ENCODE peak calls at places on chromosomes 3 and 15, in six cellular contexts. D, M, U, V, S and L are unnamed samples.
A peak's percentile ranks its signal among the peaks of the same experiment; 100 is the strongest.

GRCh38 chr3:127988770-127989518 is 63.3 kb upstream of the SEC61A1 start:
- DNase-seq in S (no peak), V (no peak), U (no peak), M (no peak), D (no peak), L (no peak)

GRCh38 chr3:196016485-196016884 is 65.4 kb downstream of the TFRC start:
- DNase-seq in D (no peak), S (peak; percentile 18), U (peak; percentile 41), V (peak; percentile 82), M (no peak), L (no peak)

GRCh38 chr3:16675805-16676204 is 70.6 kb upstream of the DAZL start:
- DNase-seq in U (no peak), V (no peak), D (no peak), S (no peak), M (no peak), L (no peak)

GRCh38 chr15:88178631-88179030 is 77.9 kb downstream of the NTRK3 start:
- DNase-seq in D (no peak), U (no peak), V (no peak), S (no peak), M (no peak), L (no peak)

GRCh38 chr3:118809696-118810498 is 224.7 kb downstream of the IGSF11 start:
- DNase-seq in S (no peak), M (no peak), D (no peak), U (no peak), V (no peak), L (no peak)

GRCh38 chr3:150359381-150359780 is 48.7 kb upstream of the TSC22D2 start:
- DNase-seq in S (no peak), V (peak; percentile 39), M (no peak), U (no peak), D (no peak), L (no peak)

GRCh38 chr15:77904901-77905300 is 172.6 kb downstream of the TBC1D2B start:
- DNase-seq in V (no peak), S (no peak), M (no peak), D (no peak), U (no peak), L (no peak)

GRCh38 chr3:128971421-128971820 is 22.5 kb downstream of the CFAP92 start:
- DNase-seq in V (peak; percentile 34), S (no peak), M (no peak), D (no peak), U (no peak), L (no peak)

GRCh38 chr15:55897560-55898336 is 95.7 kb downstream of the NEDD4 start:
- DNase-seq in V (peak; percentile 52), U (no peak), M (peak; percentile 51), S (no peak), D (no peak), L (no peak)

GRCh38 chr3:111720681-111721380 is 125.7 kb upstream of the ZBED2 start:
- DNase-seq in U (no peak), D (no peak), V (no peak), M (no peak), S (no peak), L (no peak)

GRCh38 chr15:85950101-85950500 is 129.6 kb upstream of the AGBL1 start:
- DNase-seq in D (no peak), V (no peak), M (no peak), U (no peak), S (no peak), L (no peak)

GRCh38 chr3:189237516-189237915 is 65.7 kb downstream of the TPRG1 start:
- DNase-seq in M (no peak), S (no peak), D (no peak), U (no peak), V (no peak), L (no peak)

GRCh38 chr3:129602730-129603560 is 3.5 kb downstream of the PLXND1 start:
- DNase-seq in V (peak; percentile 93), U (peak; percentile 74), S (peak; percentile 77), M (no peak), D (peak; percentile 82), L (no peak)

GRCh38 chr3:127794972-127795371 is 27.3 kb downstream of the MGLL start:
- DNase-seq in V (no peak), D (no peak), M (no peak), S (no peak), U (no peak), L (no peak)

GRCh38 chr3:10602769-10603768 is 97.7 kb upstream of the ATP2B2 start:
- DNase-seq in V (no peak), S (no peak), M (no peak), U (no peak), D (no peak), L (no peak)

GRCh38 chr3:172512363-172512762 is 10.9 kb downstream of the TNFSF10 start:
- DNase-seq in V (peak; percentile 52), M (peak; percentile 45), S (no peak), U (no peak), D (peak; percentile 86), L (no peak)

GRCh38 chr15:63476229-63476632 is 28.2 kb upstream of the USP3 start:
- DNase-seq in V (peak; percentile 97), D (no peak), U (peak; percentile 95), S (peak; percentile 77), M (no peak), L (peak; percentile 99)

GRCh38 chr15:63186065-63186464 is 3.3 kb upstream of the RAB8B start:
- DNase-seq in M (no peak), V (no peak), S (no peak), D (no peak), U (peak; percentile 51), L (no peak)

GRCh38 chr15:51367322-51367976 is 26.0 kb downstream of the GLDN start:
- DNase-seq in U (no peak), D (no peak), S (no peak), V (no peak), M (peak; percentile 55), L (no peak)

GRCh38 chr15:58952751-58953150 is 19.3 kb upstream of the SLTM start:
- DNase-seq in M (no peak), S (no peak), V (no peak), D (no peak), U (no peak), L (no peak)

GRCh38 chr3:53192608-53193007 is 31.6 kb downstream of the PRKCD start:
- DNase-seq in S (no peak), D (peak; percentile 48), U (no peak), M (no peak), V (no peak), L (no peak)

GRCh38 chr3:50574280-50574831 is 5.0 kb downstream of the HEMK1 start:
- DNase-seq in U (no peak), V (no peak), S (no peak), M (no peak), D (no peak), L (no peak)

GRCh38 chr15:76057332-76058000 is 2.3 kb upstream of the TMEM266 start:
- DNase-seq in D (no peak), U (no peak), S (peak; percentile 1), V (peak; percentile 16), M (peak; percentile 28), L (no peak)

GRCh38 chr15:35206060-35206675 is 121.1 kb upstream of the NANOGP8 start:
- DNase-seq in S (no peak), V (peak; percentile 18), D (no peak), U (no peak), M (no peak), L (no peak)

GRCh38 chr3:64935995-64936394 is 248.2 kb upstream of the ADAMTS9 start:
- DNase-seq in V (no peak), D (no peak), S (no peak), U (no peak), M (no peak), L (no peak)

GRCh38 chr3:183870563-183870962 is 14.1 kb downstream of the PARL start:
- DNase-seq in M (no peak), U (no peak), S (no peak), V (no peak), D (no peak), L (no peak)

GRCh38 chr3:183878071-183878470 is 6.6 kb downstream of the PARL start:
- DNase-seq in V (no peak), M (no peak), D (no peak), U (no peak), S (no peak), L (no peak)

GRCh38 chr3:183868804-183869203 is 15.9 kb downstream of the PARL start:
- DNase-seq in U (no peak), V (no peak), S (no peak), M (no peak), D (no peak), L (no peak)

GRCh38 chr3:183871541-183871940 is 13.1 kb downstream of the PARL start:
- DNase-seq in M (no peak), V (no peak), D (no peak), S (no peak), U (no peak), L (no peak)

GRCh38 chr3:183873986-183874385 is 10.7 kb downstream of the PARL start:
- DNase-seq in S (no peak), M (no peak), D (no peak), V (no peak), U (no peak), L (no peak)
- H3K4me3 ChIP-seq in S (no peak overlapping the region), M (no peak overlapping the region), D (no peak overlapping the region), V (no peak overlapping the region), U (no peak overlapping the region), L (no peak overlapping the region)

DNA sequence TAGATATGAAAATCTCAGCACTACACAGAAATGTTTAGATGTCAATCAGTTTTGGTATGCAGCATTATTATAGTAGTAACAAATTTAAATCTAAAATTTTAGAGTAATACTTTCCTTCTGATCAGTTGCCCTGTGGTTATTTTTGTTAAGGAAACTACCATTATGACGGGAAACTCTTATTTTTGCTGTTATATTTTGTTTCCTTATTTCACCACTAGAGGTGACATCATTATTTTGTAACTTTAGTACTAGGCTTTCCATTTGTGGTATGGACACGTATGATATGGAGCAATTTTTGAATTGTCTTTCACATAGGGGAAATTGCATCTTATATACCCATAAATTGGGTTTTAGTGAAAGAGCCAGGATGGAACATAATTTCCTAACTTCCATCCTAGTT is 19.6 kb upstream of the PPP4R2 start:
- DNase-seq in U (no peak), D (no peak), V (no peak), S (no peak), M (no peak), L (no peak)
- TF ChIP-seq CTCF in U (no peak), D (peak; percentile 14), V (no peak), S (no peak), M (no peak), L (no peak)

GRCh38 chr3:14431928-14432834 is 29.8 kb downstream of the SLC6A6 start:
- DNase-seq in V (peak; percentile 77), U (no peak), D (peak; percentile 96), M (peak; percentile 89), S (no peak), L (no peak)
- H3K4me3 ChIP-seq in V (no peak overlapping the region), U (no peak overlapping the region), D (peak overlapping the region; percentile 18), M (no peak overlapping the region), S (no peak overlapping the region), L (no peak overlapping the region)

DNA sequence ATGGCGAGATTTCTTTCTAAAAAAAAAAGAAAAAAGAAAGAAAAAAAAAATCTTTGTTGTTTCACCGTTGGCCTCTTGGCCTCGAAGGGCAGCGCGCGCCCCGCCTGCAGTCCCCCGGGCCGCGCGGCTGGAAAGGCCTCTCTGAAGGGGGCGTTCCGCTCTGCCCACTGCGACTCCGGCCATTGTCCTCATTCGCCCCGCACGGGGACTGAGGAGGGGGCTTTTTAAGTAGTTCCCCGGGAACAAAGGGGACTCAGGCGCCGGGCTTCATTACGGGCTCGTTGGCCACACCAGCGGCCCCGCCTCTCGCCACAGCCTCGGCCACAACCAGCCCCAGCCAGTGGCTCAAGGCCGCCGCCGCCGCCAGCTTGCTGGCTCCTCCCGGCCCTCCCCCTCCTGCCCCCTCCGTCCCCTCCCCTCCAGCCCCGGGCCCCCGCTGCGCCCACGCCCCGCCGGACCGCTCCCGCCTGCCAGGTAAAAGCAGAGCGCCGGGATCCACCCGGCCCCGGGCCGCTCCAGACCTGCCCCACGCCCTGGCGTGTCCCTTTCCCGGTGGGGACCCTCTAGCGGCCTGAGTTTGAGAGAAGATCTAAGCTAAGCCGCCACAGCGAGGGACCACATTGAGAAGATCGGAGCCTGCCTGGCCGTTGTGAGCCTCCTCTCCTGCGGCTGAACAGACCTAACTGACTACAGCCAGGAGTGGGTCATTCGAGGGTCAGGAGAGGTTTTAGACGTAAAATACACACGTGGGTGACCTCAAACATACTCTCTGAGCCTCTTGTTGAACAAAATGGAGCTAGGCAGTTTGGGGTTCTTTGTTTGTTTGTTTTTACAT is 54.1 kb downstream of the CPN2 start:
- DNase-seq in S (no peak), D (peak; percentile 79), V (no peak), M (no peak), U (no peak), L (no peak)
- TF ChIP-seq CTCF in S (no peak), D (no peak), V (peak; percentile 19), M (no peak), U (no peak), L (no peak)